ENCODE peak calls at places on chromosomes 2 and 18, in five cellular contexts. Z is cardiac fibroblast, U is AG10803, A is GM23248, G is heart left ventricle. O is an unnamed sample.

GRCh38 chr18:79424880-79425572 is 29.3 kb downstream of the NFATC1 start:
- DNase-seq in G (no peak), U (no peak), Z (no peak), A (no peak), O (no peak)

GRCh38 chr2:45649855-45650806 is 1.3 kb upstream of the PRKCE start:
- DNase-seq in U (peak; percentile 57), G (peak; percentile 91), Z (peak; percentile 67), A (peak; percentile 78), O (peak; percentile 97)

GRCh38 chr18:67359868-67360838 is 156.4 kb downstream of the DSEL start:
- DNase-seq in Z (peak; percentile 89), A (peak; percentile 97), U (peak; percentile 86), G (peak; percentile 35), O (peak; percentile 97)

GRCh38 chr2:119693567-119693966 is 14.6 kb downstream of the TMEM177 start:
- DNase-seq in G (no peak), Z (no peak), A (no peak), U (no peak), O (no peak)

GRCh38 chr2:31429759-31430438 is 15.4 kb upstream of the XDH start:
- DNase-seq in A (peak; percentile 32), G (no peak), U (no peak), Z (no peak), O (no peak)

GRCh38 chr2:57759131-57759530 is 287.5 kb upstream of the VRK2 start:
- DNase-seq in U (no peak), A (no peak), Z (no peak), G (no peak), O (no peak)

GRCh38 chr2:7530001-7530400 is 612.8 kb downstream of the RNF144A start:
- DNase-seq in G (no peak), Z (no peak), A (peak; percentile 79), U (peak; percentile 23), O (peak; percentile 7)

GRCh38 chr2:127153691-127154158 is 46.8 kb upstream of the BIN1 start:
- DNase-seq in A (peak; percentile 96), Z (peak; percentile 89), G (no peak), U (peak; percentile 84), O (peak; percentile 81)

GRCh38 chr18:67433971-67434370 is 82.5 kb downstream of the DSEL start:
- DNase-seq in Z (no peak), A (no peak), U (no peak), G (no peak), O (no peak)

GRCh38 chr18:27602092-27602491 is 417.0 kb upstream of the CHST9 start:
- DNase-seq in Z (no peak), U (no peak), G (no peak), A (no peak), O (no peak)

GRCh38 chr2:192157776-192158175 is 37.0 kb downstream of the TMEFF2 start:
- DNase-seq in A (no peak), G (no peak), Z (no peak), U (no peak), O (no peak)

GRCh38 chr18:35077937-35078336 is 36.7 kb downstream of the MAPRE2 start:
- DNase-seq in U (no peak), G (no peak), Z (no peak), A (no peak), O (no peak)

GRCh38 chr2:37635359-37636208 is 35.9 kb downstream of the CDC42EP3 start:
- DNase-seq in Z (peak; percentile 71), G (peak; percentile 38), A (peak; percentile 92), U (peak; percentile 90), O (peak; percentile 89)

GRCh38 chr2:120323214-120323613 is 22.7 kb upstream of the INHBB start:
- DNase-seq in A (peak; percentile 88), G (peak; percentile 83), U (peak; percentile 83), Z (peak; percentile 77), O (peak; percentile 21)

GRCh38 chr2:174342600-174343342 is 8.0 kb downstream of the SP9 start:
- DNase-seq in U (no peak), Z (no peak), A (peak; percentile 41), G (no peak), O (no peak)

GRCh38 chr2:238846503-238847431 is 1.1 kb upstream of the TWIST2 start:
- DNase-seq in A (peak; percentile 74), G (no peak), U (peak; percentile 49), Z (peak; percentile 63), O (peak; percentile 65)

GRCh38 chr2:235654115-235654514 is 160.3 kb downstream of the AGAP1 start:
- DNase-seq in G (no peak), U (peak; percentile 49), A (peak; percentile 52), Z (peak; percentile 37), O (no peak)

GRCh38 chr2:210086292-210086691 is 83.9 kb downstream of the RPE start:
- DNase-seq in A (peak; percentile 57), Z (peak; percentile 32), U (peak; percentile 12), G (no peak), O (no peak)

GRCh38 chr18:70363861-70364260 is 75.0 kb downstream of the SOCS6 start:
- DNase-seq in U (peak; percentile 50), G (no peak), A (peak; percentile 61), Z (peak; percentile 73), O (peak; percentile 68)

GRCh38 chr18:31317860-31318259 is at the start of gene DSG1:
- DNase-seq in G (no peak), A (no peak), Z (no peak), U (no peak), O (no peak)

GRCh38 chr2:227312579-227312978 is 12.5 kb upstream of the MFF start:
- DNase-seq in G (no peak), U (no peak), Z (no peak), A (no peak), O (no peak)

GRCh38 chr18:56637897-56638231 is 528 bp downstream of the TXNL1 start:
- DNase-seq in U (no peak), Z (no peak), G (no peak), A (no peak), O (no peak)

GRCh38 chr2:2743164-2743571 is 412.1 kb upstream of the MYT1L start:
- DNase-seq in Z (peak; percentile 15), A (peak; percentile 71), G (peak; percentile 76), U (peak; percentile 1), O (no peak)

GRCh38 chr2:101518470-101519172 is 43.7 kb upstream of the RFX8 start:
- DNase-seq in G (peak; percentile 72), A (peak; percentile 78), Z (peak; percentile 75), U (peak; percentile 41), O (peak; percentile 69)

GRCh38 chr2:42910657-42911405 is 118.4 kb upstream of the HAAO start:
- DNase-seq in A (no peak), Z (no peak), G (no peak), U (no peak), O (no peak)

GRCh38 chr2:31057691-31058090 is 80.5 kb downstream of the GALNT14 start:
- DNase-seq in G (no peak), Z (no peak), A (no peak), U (no peak), O (no peak)

GRCh38 chr2:199100326-199101110 is 357.2 kb downstream of the SATB2 start:
- DNase-seq in G (no peak), A (peak; percentile 69), U (peak; percentile 82), Z (no peak), O (no peak)

GRCh38 chr18:11005528-11005927 is 143.8 kb downstream of the PIEZO2 start:
- DNase-seq in A (peak; percentile 29), G (no peak), Z (peak; percentile 96), U (no peak), O (peak; percentile 99)

GRCh38 chr2:11235583-11235982 is 80.3 kb downstream of the SLC66A3 start:
- DNase-seq in G (no peak), A (no peak), U (no peak), Z (no peak), O (no peak)

GRCh38 chr2:105329197-105329554 is 359 bp downstream of the TGFBRAP1 start:
- DNase-seq in G (no peak), A (peak; percentile 23), Z (no peak), U (no peak), O (no peak)

GRCh38 chr18:28267878-28268625 is 91.1 kb upstream of the CDH2 start:
- DNase-seq in Z (peak; percentile 49), U (peak; percentile 17), A (peak; percentile 32), G (no peak), O (no peak)

GRCh38 chr2:46963961-46964673 is 48.5 kb upstream of the MCFD2 start:
- DNase-seq in U (no peak), A (peak; percentile 57), G (no peak), Z (no peak), O (no peak)

GRCh38 chr2:222270436-222270835 is 28.4 kb downstream of the PAX3 start:
- DNase-seq in G (no peak), U (peak; percentile 49), Z (no peak), A (no peak), O (no peak)

GRCh38 chr2:217703999-217704398 is 298.8 kb downstream of the TNS1 start:
- DNase-seq in Z (no peak), U (no peak), G (no peak), A (no peak), O (peak; percentile 16)

GRCh38 chr2:105812180-105813044 is 67.7 kb downstream of the NCK2 start:
- DNase-seq in Z (peak; percentile 71), G (peak; percentile 56), U (peak; percentile 58), A (peak; percentile 32), O (peak; percentile 83)

GRCh38 chr2:64359892-64360657 is 93.9 kb upstream of the LGALSL start:
- DNase-seq in G (peak; percentile 75), U (peak; percentile 83), A (peak; percentile 99), Z (peak; percentile 90), O (peak; percentile 81)

GRCh38 chr18:79863161-79863945 is 65.6 kb downstream of the KCNG2 start:
- DNase-seq in Z (no peak), A (no peak), G (no peak), U (no peak), O (no peak)

GRCh38 chr18:76349067-76349715 is 145.9 kb downstream of the ZNF516 start:
- DNase-seq in A (peak; percentile 75), G (peak; percentile 41), U (peak; percentile 61), Z (peak; percentile 77), O (peak; percentile 76)
- H3K4me3 ChIP-seq in A (no peak overlapping the region), G (no peak overlapping the region), U (no peak overlapping the region), Z (no peak overlapping the region), O (no peak overlapping the region)

GRCh38 chr2:48364100-48364499 is 165.9 kb upstream of the STON1 start:
- DNase-seq in A (no peak), U (no peak), G (no peak), Z (no peak), O (no peak)
- H3K4me3 ChIP-seq in A (no peak overlapping the region), U (no peak overlapping the region), G (no peak overlapping the region), Z (no peak overlapping the region), O (no peak overlapping the region)

GRCh38 chr2:216341151-216341550 is 31.1 kb downstream of the MARCHF4 start:
- DNase-seq in Z (peak; percentile 37), A (peak; percentile 74), U (peak; percentile 68), G (peak; percentile 39), O (no peak)
- H3K4me3 ChIP-seq in Z (no peak overlapping the region), A (no peak overlapping the region), U (no peak overlapping the region), G (no peak overlapping the region), O (no peak overlapping the region)

DNA sequence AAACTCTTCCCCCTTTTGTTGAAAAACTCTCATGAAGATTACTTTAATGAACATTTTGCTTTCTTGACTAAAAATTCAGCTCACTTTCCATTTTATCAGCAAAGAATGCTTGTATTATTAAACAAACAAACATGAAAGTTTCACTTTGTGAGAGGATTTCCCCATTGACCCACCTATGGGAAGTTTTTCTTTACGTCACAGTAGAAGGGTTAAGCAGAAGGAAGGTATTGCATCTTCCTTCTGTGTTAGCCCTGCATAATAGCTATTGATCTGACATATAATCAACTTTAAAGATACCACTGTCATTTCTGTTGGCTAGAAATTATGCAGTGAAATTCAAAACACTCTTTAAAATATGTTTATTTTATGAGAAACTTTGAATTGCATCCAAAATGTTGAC is 566.5 kb downstream of the ZEB2 start:
- DNase-seq in Z (no peak), A (no peak), G (no peak), U (no peak), O (no peak)
- H3K4me3 ChIP-seq in Z (no peak overlapping the region), A (no peak overlapping the region), G (no peak overlapping the region), U (no peak overlapping the region), O (no peak overlapping the region)

GRCh38 chr2:144240656-144241339 is 279.1 kb downstream of the ZEB2 start:
- DNase-seq in G (no peak), U (no peak), Z (no peak), A (no peak), O (no peak)
- H3K4me3 ChIP-seq in G (no peak overlapping the region), U (no peak overlapping the region), Z (no peak overlapping the region), A (no peak overlapping the region), O (no peak overlapping the region)

O was measured in fibroblast of villous mesenchyme.